ENCODE peak calls at places on chromosomes 11 and 22, in six cellular contexts. U is GM12865, Z is BJ, X is thoracic aorta, L is colonic mucosa, V is tibial nerve. F is an unnamed sample.

GRCh38 chr11:4626207-4627105 is 10.8 kb upstream of the OR51D1 start:
- DNase-seq in U (peak), X (no peak), V (peak), L (peak), Z (no peak), F (peak)

GRCh38 chr11:74877132-74877531 is 71.8 kb downstream of the XRRA1 start:
- DNase-seq in Z (no peak), U (peak), X (no peak), V (no peak), L (no peak), F (no peak)

GRCh38 chr11:45900916-45901617 is 6.0 kb downstream of the FREY1 start:
- DNase-seq in Z (no peak), U (no peak), L (no peak), X (no peak), V (no peak), F (no peak)

GRCh38 chr11:114152162-114152561 is 92.7 kb downstream of the ZBTB16 start:
- DNase-seq in L (no peak), X (no peak), V (no peak), Z (no peak), U (no peak), F (no peak)

GRCh38 chr11:34548278-34548677 is 34.7 kb upstream of the ELF5 start:
- DNase-seq in U (no peak), V (no peak), Z (no peak), X (no peak), L (no peak), F (no peak)

GRCh38 chr11:35725880-35726279 is 63.3 kb downstream of the TRIM44 start:
- DNase-seq in X (no peak), V (peak), Z (no peak), U (no peak), L (no peak), F (peak)

GRCh38 chr11:74388678-74389327 is 9.4 kb downstream of the PGM2L1 start:
- DNase-seq in L (peak), Z (no peak), U (peak), V (peak), X (peak), F (no peak)

GRCh38 chr11:116879789-116880402 is 42.5 kb upstream of the APOA1 start:
- DNase-seq in X (no peak), L (no peak), U (peak), Z (no peak), V (peak), F (peak)

GRCh38 chr11:2777396-2777795 is 77.6 kb upstream of the KCNQ1OT1 start:
- DNase-seq in L (peak), U (no peak), X (no peak), V (no peak), Z (no peak), F (no peak)

GRCh38 chr11:46612326-46612725 is 4.7 kb downstream of the HARBI1 start:
- DNase-seq in L (no peak), Z (no peak), X (no peak), V (no peak), U (no peak), F (no peak)

GRCh38 chr11:2267871-2268825 is 2.2 kb downstream of the ASCL2 start:
- DNase-seq in Z (no peak), X (no peak), L (no peak), V (no peak), U (no peak), F (no peak)

GRCh38 chr11:124657922-124658321 is 15.6 kb downstream of the SIAE start:
- DNase-seq in Z (no peak), L (no peak), X (no peak), V (no peak), U (no peak), F (no peak)

GRCh38 chr11:112631333-112631732 is 329.9 kb upstream of the NCAM1 start:
- DNase-seq in Z (no peak), V (no peak), U (peak), L (no peak), X (no peak), F (no peak)

GRCh38 chr11:123129920-123130319 is 65.1 kb downstream of the CLMP start:
- DNase-seq in U (no peak), Z (peak), X (no peak), V (no peak), L (no peak), F (no peak)

GRCh38 chr22:22800716-22801115 is 86.9 kb upstream of the IGLL5 start:
- DNase-seq in U (no peak), L (no peak), X (no peak), Z (no peak), V (peak), F (no peak)

GRCh38 chr11:118791961-118792578 is 1.1 kb upstream of the DDX6 start:
- DNase-seq in Z (no peak), V (peak), X (no peak), L (peak), U (peak), F (no peak)

GRCh38 chr11:19258651-19259230 is 18.0 kb upstream of the E2F8 start:
- DNase-seq in Z (no peak), X (no peak), U (no peak), L (no peak), V (no peak), F (no peak)

GRCh38 chr11:19770277-19770676 is 57.6 kb downstream of the NAV2 start:
- DNase-seq in L (no peak), X (no peak), V (no peak), U (no peak), Z (no peak), F (no peak)

GRCh38 chr11:128689946-128690745 is 3.7 kb upstream of the FLI1 start:
- DNase-seq in X (no peak), V (no peak), Z (no peak), U (no peak), L (no peak), F (no peak)

DNA sequence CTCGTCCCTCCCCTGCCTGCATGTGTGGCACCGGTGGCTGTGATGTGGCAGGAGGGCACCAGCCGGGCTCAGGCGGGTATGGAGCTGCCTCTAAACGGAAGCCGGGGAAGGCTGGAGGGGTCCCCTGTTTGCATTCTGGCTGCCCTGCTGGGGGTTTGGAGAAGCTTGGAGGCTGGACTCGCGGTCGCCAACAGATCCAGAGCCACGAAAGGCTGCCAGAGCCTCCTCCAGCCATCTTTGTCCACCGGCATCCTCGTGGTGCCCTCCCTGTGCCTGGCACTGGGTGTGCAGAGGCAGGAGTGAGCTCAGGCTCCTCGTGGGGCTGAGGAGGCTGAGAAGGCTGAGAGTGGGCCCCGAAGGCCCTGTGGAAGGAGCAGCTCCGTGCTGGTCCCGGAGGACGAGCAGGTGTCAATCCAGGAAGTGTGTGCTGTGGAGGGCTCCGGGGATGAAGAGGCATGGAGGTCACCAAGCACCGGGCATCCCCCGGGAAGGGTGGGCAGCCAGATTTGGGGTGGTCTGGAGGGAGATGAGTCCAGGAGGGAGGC is 937 bp downstream of the KDELR3 start:
- DNase-seq in Z (no peak), V (no peak), U (no peak), X (no peak), L (no peak), F (no peak)
- H3K4me3 ChIP-seq in Z (peak), V (no peak), U (no peak), X (peak), L (peak), F (peak)

DNA sequence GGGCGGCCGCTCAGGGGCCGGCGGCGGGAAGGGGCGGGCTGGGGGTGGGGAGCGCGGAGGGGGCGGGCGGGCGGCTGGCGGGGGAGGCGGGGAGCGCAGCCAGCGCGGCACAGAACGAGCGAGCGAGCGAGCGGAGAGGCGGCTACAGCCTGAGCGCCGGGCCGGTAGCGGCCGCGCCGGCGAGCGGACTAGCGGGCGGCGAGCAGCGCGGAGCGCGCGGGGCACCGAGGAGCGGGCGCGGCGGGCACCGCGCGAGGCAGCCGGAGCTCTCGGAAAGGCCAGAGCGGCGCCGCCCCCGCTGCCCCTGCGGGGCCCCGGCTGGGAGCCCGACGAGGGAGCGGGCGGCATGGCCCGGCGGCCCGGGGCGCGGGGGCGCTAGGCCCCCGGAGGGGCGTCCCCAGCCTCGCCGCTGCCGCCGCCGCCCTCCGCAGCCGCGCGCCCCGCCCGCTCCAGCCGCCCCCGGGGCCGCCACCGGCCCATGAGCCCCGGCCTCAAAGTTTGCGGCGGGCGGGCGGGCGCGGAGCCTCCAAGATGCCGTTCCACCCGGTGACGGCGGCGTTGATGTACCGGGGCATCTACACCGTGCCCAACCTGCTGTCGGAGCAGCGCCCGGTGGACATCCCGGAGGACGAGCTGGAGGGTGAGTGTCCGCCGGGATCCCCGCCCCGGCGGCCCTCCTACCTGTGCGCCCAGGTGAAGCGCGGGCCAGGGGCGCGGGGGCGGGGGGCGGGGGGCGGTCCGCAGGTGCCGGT is at the start of gene CABP7:
- DNase-seq in L (no peak), U (no peak), V (no peak), X (no peak), Z (no peak), F (no peak)
- H3K4me3 ChIP-seq in L (no peak), U (no peak), V (no peak), X (no peak), Z (no peak), F (peak)

GRCh38 chr11:65611758-65612603 is 2.0 kb downstream of the MAP3K11 start:
- DNase-seq in X (no peak), Z (no peak), L (no peak), U (no peak), V (no peak), F (no peak)
- H3K4me3 ChIP-seq in X (peak), Z (peak), L (peak), U (peak), V (peak), F (peak)

GRCh38 chr11:26198697-26199096 is 133.2 kb upstream of the ANO3 start:
- DNase-seq in V (no peak), Z (no peak), U (no peak), L (no peak), X (no peak), F (no peak)
- H3K4me3 ChIP-seq in V (no peak), Z (no peak), U (no peak), L (no peak), X (no peak), F (no peak)

F was measured in retinal pigment epithelial cell.